ENCODE peak calls at places on chromosomes 4 and X, in ten cellular contexts. One of them, this sample, is unnamed.

GRCh38 chrX:47649302-47649701 is 1.1 kb downstream of the ELK1 start:
- DNase-seq in SK-N-SH: no peak
- DNase-seq in foreskin fibroblast: no peak
- DNase-seq in mucosa of descending colon: no peak
- DNase-seq in astrocyte of the spinal cord: no peak
- DNase-seq in body of pancreas: no peak
- DNase-seq in suprapubic skin: no peak
- DNase-seq in kidney epithelial cell: no peak
- DNase-seq in upper lobe of right lung: no peak
- DNase-seq in psoas muscle: no peak
- DNase-seq in this sample: no peak

GRCh38 chr4:1171306-1172227 is 816 bp downstream of the SPON2 start:
- DNase-seq in upper lobe of right lung: peak
- DNase-seq in suprapubic skin: peak
- DNase-seq in body of pancreas: peak
- DNase-seq in SK-N-SH: peak
- DNase-seq in kidney epithelial cell: no peak
- DNase-seq in mucosa of descending colon: peak
- DNase-seq in foreskin fibroblast: no peak
- DNase-seq in psoas muscle: peak
- DNase-seq in astrocyte of the spinal cord: no peak
- DNase-seq in this sample: no peak

GRCh38 chr4:47373729-47374128 is 89.8 kb downstream of the COMMD8 start:
- DNase-seq in psoas muscle: no peak
- DNase-seq in mucosa of descending colon: no peak
- DNase-seq in kidney epithelial cell: no peak
- DNase-seq in foreskin fibroblast: no peak
- DNase-seq in astrocyte of the spinal cord: no peak
- DNase-seq in upper lobe of right lung: no peak
- DNase-seq in SK-N-SH: no peak
- DNase-seq in body of pancreas: no peak
- DNase-seq in suprapubic skin: no peak
- DNase-seq in this sample: no peak

GRCh38 chrX:22300130-22300529 is 27.4 kb downstream of the CBLL2 start:
- DNase-seq in SK-N-SH: peak
- DNase-seq in body of pancreas: no peak
- DNase-seq in mucosa of descending colon: no peak
- DNase-seq in suprapubic skin: no peak
- DNase-seq in kidney epithelial cell: peak
- DNase-seq in upper lobe of right lung: no peak
- DNase-seq in psoas muscle: peak
- DNase-seq in foreskin fibroblast: peak
- DNase-seq in astrocyte of the spinal cord: peak
- DNase-seq in this sample: no peak

GRCh38 chrX:85992811-85993229 is 54.5 kb downstream of the CHM start:
- DNase-seq in mucosa of descending colon: no peak
- DNase-seq in upper lobe of right lung: no peak
- DNase-seq in astrocyte of the spinal cord: peak
- DNase-seq in body of pancreas: no peak
- DNase-seq in psoas muscle: no peak
- DNase-seq in foreskin fibroblast: peak
- DNase-seq in suprapubic skin: no peak
- DNase-seq in kidney epithelial cell: no peak
- DNase-seq in SK-N-SH: no peak
- DNase-seq in this sample: no peak

GRCh38 chr4:90127706-90128345 is 632 bp downstream of the CCSER1 start:
- DNase-seq in SK-N-SH: peak
- DNase-seq in astrocyte of the spinal cord: peak
- DNase-seq in foreskin fibroblast: no peak
- DNase-seq in mucosa of descending colon: no peak
- DNase-seq in body of pancreas: peak
- DNase-seq in suprapubic skin: no peak
- DNase-seq in upper lobe of right lung: peak
- DNase-seq in kidney epithelial cell: no peak
- DNase-seq in psoas muscle: peak
- DNase-seq in this sample: no peak

GRCh38 chr4:43843501-43843900 is 605.1 kb downstream of the KCTD8 start:
- DNase-seq in psoas muscle: no peak
- DNase-seq in kidney epithelial cell: no peak
- DNase-seq in body of pancreas: no peak
- DNase-seq in upper lobe of right lung: no peak
- DNase-seq in suprapubic skin: no peak
- DNase-seq in SK-N-SH: no peak
- DNase-seq in foreskin fibroblast: no peak
- DNase-seq in mucosa of descending colon: no peak
- DNase-seq in astrocyte of the spinal cord: peak
- DNase-seq in this sample: no peak

GRCh38 chrX:41082783-41083182 is 2.5 kb upstream of the USP9X start:
- DNase-seq in foreskin fibroblast: no peak
- DNase-seq in SK-N-SH: no peak
- DNase-seq in upper lobe of right lung: no peak
- DNase-seq in astrocyte of the spinal cord: no peak
- DNase-seq in psoas muscle: no peak
- DNase-seq in suprapubic skin: no peak
- DNase-seq in kidney epithelial cell: no peak
- DNase-seq in body of pancreas: no peak
- DNase-seq in mucosa of descending colon: no peak
- DNase-seq in this sample: no peak

GRCh38 chrX:75155830-75156525 is at the start of gene ABCB7:
- DNase-seq in kidney epithelial cell: peak
- DNase-seq in SK-N-SH: peak
- DNase-seq in suprapubic skin: peak
- DNase-seq in mucosa of descending colon: peak
- DNase-seq in astrocyte of the spinal cord: peak
- DNase-seq in upper lobe of right lung: peak
- DNase-seq in foreskin fibroblast: peak
- DNase-seq in psoas muscle: peak
- DNase-seq in body of pancreas: peak
- DNase-seq in this sample: peak

GRCh38 chrX:39665830-39666518 is 431.8 kb downstream of the BCOR start:
- DNase-seq in SK-N-SH: no peak
- DNase-seq in suprapubic skin: no peak
- DNase-seq in foreskin fibroblast: no peak
- DNase-seq in kidney epithelial cell: no peak
- DNase-seq in astrocyte of the spinal cord: peak
- DNase-seq in upper lobe of right lung: no peak
- DNase-seq in mucosa of descending colon: no peak
- DNase-seq in body of pancreas: no peak
- DNase-seq in psoas muscle: no peak
- DNase-seq in this sample: no peak

GRCh38 chr4:140256335-140256734 is 102.4 kb upstream of the MAML3 start:
- DNase-seq in mucosa of descending colon: no peak
- DNase-seq in SK-N-SH: no peak
- DNase-seq in body of pancreas: no peak
- DNase-seq in kidney epithelial cell: no peak
- DNase-seq in suprapubic skin: no peak
- DNase-seq in astrocyte of the spinal cord: no peak
- DNase-seq in psoas muscle: no peak
- DNase-seq in foreskin fibroblast: peak
- DNase-seq in upper lobe of right lung: no peak
- DNase-seq in this sample: no peak

GRCh38 chrX:147550217-147550616 is 361.5 kb upstream of the FMR1 start:
- DNase-seq in foreskin fibroblast: no peak
- DNase-seq in astrocyte of the spinal cord: no peak
- DNase-seq in kidney epithelial cell: no peak
- DNase-seq in mucosa of descending colon: peak
- DNase-seq in upper lobe of right lung: no peak
- DNase-seq in SK-N-SH: peak
- DNase-seq in suprapubic skin: no peak
- DNase-seq in body of pancreas: peak
- DNase-seq in psoas muscle: no peak
- DNase-seq in this sample: peak
- TF ChIP-seq CTCF in foreskin fibroblast: no peak
- TF ChIP-seq CTCF in astrocyte of the spinal cord: no peak
- TF ChIP-seq CTCF in kidney epithelial cell: peak
- TF ChIP-seq CTCF in mucosa of descending colon: no peak
- TF ChIP-seq CTCF in upper lobe of right lung: peak
- TF ChIP-seq CTCF in SK-N-SH: peak
- TF ChIP-seq CTCF in suprapubic skin: no peak
- TF ChIP-seq CTCF in body of pancreas: peak
- TF ChIP-seq CTCF in psoas muscle: no peak
- TF ChIP-seq CTCF in this sample: peak

GRCh38 chr4:122732329-122733026 is at the start of gene BBS12:
- DNase-seq in mucosa of descending colon: peak
- DNase-seq in SK-N-SH: peak
- DNase-seq in kidney epithelial cell: peak
- DNase-seq in suprapubic skin: peak
- DNase-seq in upper lobe of right lung: peak
- DNase-seq in body of pancreas: peak
- DNase-seq in astrocyte of the spinal cord: peak
- DNase-seq in psoas muscle: peak
- DNase-seq in foreskin fibroblast: peak
- DNase-seq in this sample: peak
- TF ChIP-seq CTCF in mucosa of descending colon: no peak
- TF ChIP-seq CTCF in SK-N-SH: peak
- TF ChIP-seq CTCF in kidney epithelial cell: peak
- TF ChIP-seq CTCF in suprapubic skin: no peak
- TF ChIP-seq CTCF in upper lobe of right lung: peak
- TF ChIP-seq CTCF in body of pancreas: peak
- TF ChIP-seq CTCF in astrocyte of the spinal cord: peak
- TF ChIP-seq CTCF in psoas muscle: no peak
- TF ChIP-seq CTCF in foreskin fibroblast: peak
- TF ChIP-seq CTCF in this sample: no peak

DNA sequence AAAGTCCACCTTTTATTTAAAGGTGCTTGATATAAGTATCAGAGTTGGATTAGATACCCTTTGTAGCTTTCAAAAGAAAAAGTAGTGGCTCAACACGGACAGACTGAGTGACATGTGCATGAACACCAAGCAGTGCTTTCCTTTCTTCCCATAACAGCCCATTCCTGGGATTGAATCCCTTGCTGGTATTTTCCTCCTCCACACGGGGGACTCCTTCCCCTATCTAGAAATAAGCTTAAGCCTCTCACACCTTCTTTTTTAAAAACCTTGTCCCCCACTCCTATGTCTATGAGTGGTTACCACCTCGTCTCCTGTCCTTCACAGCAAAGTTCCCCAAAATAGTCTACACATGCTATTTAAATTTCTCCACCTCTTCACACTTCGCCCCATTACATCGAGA is 5.1 kb downstream of the AP1S2 start:
- DNase-seq in suprapubic skin: no peak
- DNase-seq in SK-N-SH: peak
- DNase-seq in mucosa of descending colon: no peak
- DNase-seq in upper lobe of right lung: no peak
- DNase-seq in astrocyte of the spinal cord: peak
- DNase-seq in kidney epithelial cell: no peak
- DNase-seq in foreskin fibroblast: no peak
- DNase-seq in body of pancreas: no peak
- DNase-seq in psoas muscle: no peak
- DNase-seq in this sample: no peak
- TF ChIP-seq CTCF in suprapubic skin: no peak
- TF ChIP-seq CTCF in SK-N-SH: peak
- TF ChIP-seq CTCF in mucosa of descending colon: no peak
- TF ChIP-seq CTCF in upper lobe of right lung: peak
- TF ChIP-seq CTCF in astrocyte of the spinal cord: peak
- TF ChIP-seq CTCF in kidney epithelial cell: peak
- TF ChIP-seq CTCF in foreskin fibroblast: peak
- TF ChIP-seq CTCF in body of pancreas: no peak
- TF ChIP-seq CTCF in psoas muscle: peak
- TF ChIP-seq CTCF in this sample: no peak

DNA sequence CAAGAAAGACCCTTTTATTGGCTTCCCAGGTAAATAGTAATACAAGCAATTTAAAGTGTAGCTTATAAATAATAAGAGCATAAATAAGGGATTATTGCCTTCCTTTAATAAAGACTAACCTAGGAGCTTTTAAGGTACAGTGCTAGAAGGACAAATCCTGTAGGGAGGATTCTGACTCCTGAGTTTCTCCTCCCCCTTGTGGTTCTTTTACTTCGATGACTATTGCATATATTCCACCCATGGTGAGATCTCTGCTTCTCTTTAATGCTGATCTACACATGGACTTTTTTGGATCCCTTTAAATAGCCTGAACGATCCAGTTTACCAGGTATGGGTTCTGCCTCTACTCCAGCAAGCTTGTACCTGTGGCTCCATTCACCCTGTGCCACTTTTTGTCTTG is 2.5 kb downstream of the GALNT7 start:
- DNase-seq in upper lobe of right lung: no peak
- DNase-seq in astrocyte of the spinal cord: peak
- DNase-seq in psoas muscle: no peak
- DNase-seq in mucosa of descending colon: no peak
- DNase-seq in kidney epithelial cell: no peak
- DNase-seq in suprapubic skin: no peak
- DNase-seq in SK-N-SH: peak
- DNase-seq in foreskin fibroblast: no peak
- DNase-seq in body of pancreas: no peak
- DNase-seq in this sample: no peak
- TF ChIP-seq CTCF in upper lobe of right lung: no peak
- TF ChIP-seq CTCF in astrocyte of the spinal cord: peak
- TF ChIP-seq CTCF in psoas muscle: no peak
- TF ChIP-seq CTCF in mucosa of descending colon: no peak
- TF ChIP-seq CTCF in kidney epithelial cell: peak
- TF ChIP-seq CTCF in suprapubic skin: no peak
- TF ChIP-seq CTCF in SK-N-SH: peak
- TF ChIP-seq CTCF in foreskin fibroblast: peak
- TF ChIP-seq CTCF in body of pancreas: peak
- TF ChIP-seq CTCF in this sample: peak

GRCh38 chrX:30533261-30533660 is 44.3 kb downstream of the TASL start:
- DNase-seq in suprapubic skin: no peak
- DNase-seq in upper lobe of right lung: no peak
- DNase-seq in kidney epithelial cell: no peak
- DNase-seq in SK-N-SH: no peak
- DNase-seq in foreskin fibroblast: peak
- DNase-seq in psoas muscle: no peak
- DNase-seq in astrocyte of the spinal cord: no peak
- DNase-seq in mucosa of descending colon: no peak
- DNase-seq in body of pancreas: no peak
- DNase-seq in this sample: no peak
- TF ChIP-seq CTCF in suprapubic skin: no peak
- TF ChIP-seq CTCF in upper lobe of right lung: no peak
- TF ChIP-seq CTCF in kidney epithelial cell: no peak
- TF ChIP-seq CTCF in SK-N-SH: no peak
- TF ChIP-seq CTCF in foreskin fibroblast: no peak
- TF ChIP-seq CTCF in psoas muscle: no peak
- TF ChIP-seq CTCF in astrocyte of the spinal cord: no peak
- TF ChIP-seq CTCF in mucosa of descending colon: no peak
- TF ChIP-seq CTCF in body of pancreas: no peak
- TF ChIP-seq CTCF in this sample: no peak

DNA sequence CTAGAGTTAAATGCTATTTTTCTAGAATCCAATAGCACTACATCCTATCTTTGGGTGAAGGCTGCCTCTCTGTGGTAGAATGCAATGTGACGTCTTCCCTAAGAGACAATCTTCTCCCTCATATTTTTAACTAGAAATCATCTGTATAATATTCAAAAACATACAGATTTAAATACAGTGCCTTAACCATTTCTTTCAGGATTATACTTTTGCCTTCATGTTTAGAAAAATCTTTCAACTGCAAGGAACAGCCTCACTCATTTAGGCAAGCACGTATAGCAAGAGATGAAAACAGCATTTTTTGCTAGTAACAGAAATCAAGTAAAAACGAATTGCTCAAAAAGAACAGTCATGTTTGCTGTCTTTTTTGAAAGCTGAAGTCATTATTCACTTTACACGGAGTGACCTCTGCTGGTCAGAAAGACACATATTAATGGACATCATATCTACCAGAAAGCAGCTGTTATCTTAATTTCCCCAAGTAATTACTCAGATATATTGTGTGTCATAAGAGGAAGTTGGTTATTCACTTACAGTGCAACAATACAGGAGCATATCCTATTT is 422.3 kb downstream of the STPG2 start:
- DNase-seq in kidney epithelial cell: peak
- DNase-seq in suprapubic skin: no peak
- DNase-seq in mucosa of descending colon: peak
- DNase-seq in upper lobe of right lung: no peak
- DNase-seq in foreskin fibroblast: no peak
- DNase-seq in body of pancreas: no peak
- DNase-seq in astrocyte of the spinal cord: peak
- DNase-seq in SK-N-SH: peak
- DNase-seq in psoas muscle: no peak
- DNase-seq in this sample: no peak
- TF ChIP-seq CTCF in kidney epithelial cell: peak
- TF ChIP-seq CTCF in suprapubic skin: no peak
- TF ChIP-seq CTCF in mucosa of descending colon: no peak
- TF ChIP-seq CTCF in upper lobe of right lung: no peak
- TF ChIP-seq CTCF in foreskin fibroblast: no peak
- TF ChIP-seq CTCF in body of pancreas: no peak
- TF ChIP-seq CTCF in astrocyte of the spinal cord: peak
- TF ChIP-seq CTCF in SK-N-SH: peak
- TF ChIP-seq CTCF in psoas muscle: peak
- TF ChIP-seq CTCF in this sample: peak

This sample was measured in endothelial cell.